ENCODE peak calls at places on chromosomes 12 and 14, in seven cellular contexts. One of them, this sample, is unnamed. For H3K36me3, the result is how much of the 10 kb centered on the place peaks cover.

GRCh38 chr12:90679674-90680073 is 275.3 kb downstream of the CCER1 start:
- DNase-seq in left ventricle myocardium inferior: no peak
- DNase-seq in body of pancreas: no peak
- DNase-seq in CD8-positive, alpha-beta T cell: no peak
- DNase-seq in OCI-LY7: no peak
- DNase-seq in gastrocnemius medialis: no peak
- DNase-seq in transverse colon: no peak
- DNase-seq in this sample: no peak

GRCh38 chr12:57085999-57086950 is 2.6 kb upstream of the NAB2 start:
- DNase-seq in left ventricle myocardium inferior: peak
- DNase-seq in body of pancreas: peak
- DNase-seq in CD8-positive, alpha-beta T cell: peak
- DNase-seq in OCI-LY7: peak
- DNase-seq in gastrocnemius medialis: no peak
- DNase-seq in transverse colon: peak
- DNase-seq in this sample: no peak

GRCh38 chr14:85622986-85623385 is 93.0 kb downstream of the FLRT2 start:
- DNase-seq in left ventricle myocardium inferior: no peak
- DNase-seq in body of pancreas: no peak
- DNase-seq in CD8-positive, alpha-beta T cell: no peak
- DNase-seq in OCI-LY7: no peak
- DNase-seq in gastrocnemius medialis: no peak
- DNase-seq in transverse colon: no peak
- DNase-seq in this sample: no peak

GRCh38 chr12:79566452-79566851 is 124.3 kb downstream of the PAWR start:
- DNase-seq in left ventricle myocardium inferior: no peak
- DNase-seq in body of pancreas: no peak
- DNase-seq in CD8-positive, alpha-beta T cell: no peak
- DNase-seq in OCI-LY7: peak
- DNase-seq in gastrocnemius medialis: no peak
- DNase-seq in transverse colon: no peak
- DNase-seq in this sample: no peak

GRCh38 chr12:12425616-12426015 is 68.7 kb downstream of the BORCS5 start:
- DNase-seq in left ventricle myocardium inferior: no peak
- DNase-seq in body of pancreas: no peak
- DNase-seq in CD8-positive, alpha-beta T cell: no peak
- DNase-seq in OCI-LY7: no peak
- DNase-seq in gastrocnemius medialis: no peak
- DNase-seq in transverse colon: no peak
- DNase-seq in this sample: no peak

GRCh38 chr12:2233034-2233433 is 180.2 kb downstream of the CACNA1C start:
- DNase-seq in left ventricle myocardium inferior: no peak
- DNase-seq in body of pancreas: no peak
- DNase-seq in CD8-positive, alpha-beta T cell: no peak
- DNase-seq in OCI-LY7: no peak
- DNase-seq in gastrocnemius medialis: no peak
- DNase-seq in transverse colon: no peak
- DNase-seq in this sample: no peak

GRCh38 chr12:108360487-108360886 is 21.4 kb upstream of the CMKLR1 start:
- DNase-seq in left ventricle myocardium inferior: no peak
- DNase-seq in body of pancreas: no peak
- DNase-seq in CD8-positive, alpha-beta T cell: no peak
- DNase-seq in OCI-LY7: no peak
- DNase-seq in gastrocnemius medialis: no peak
- DNase-seq in transverse colon: no peak
- DNase-seq in this sample: no peak

GRCh38 chr12:118125743-118126118 is 10.2 kb upstream of the PEBP1 start:
- DNase-seq in left ventricle myocardium inferior: no peak
- DNase-seq in body of pancreas: no peak
- DNase-seq in CD8-positive, alpha-beta T cell: no peak
- DNase-seq in OCI-LY7: no peak
- DNase-seq in gastrocnemius medialis: no peak
- DNase-seq in transverse colon: no peak
- DNase-seq in this sample: no peak

GRCh38 chr12:45415393-45415817 is 199.5 kb downstream of the ANO6 start:
- DNase-seq in left ventricle myocardium inferior: peak
- DNase-seq in body of pancreas: peak
- DNase-seq in CD8-positive, alpha-beta T cell: no peak
- DNase-seq in OCI-LY7: no peak
- DNase-seq in gastrocnemius medialis: peak
- DNase-seq in transverse colon: no peak
- DNase-seq in this sample: peak

GRCh38 chr12:90953956-90954421 is 987 bp downstream of the CCER1 start:
- DNase-seq in left ventricle myocardium inferior: no peak
- DNase-seq in body of pancreas: no peak
- DNase-seq in CD8-positive, alpha-beta T cell: no peak
- DNase-seq in OCI-LY7: peak
- DNase-seq in gastrocnemius medialis: no peak
- DNase-seq in transverse colon: no peak
- DNase-seq in this sample: no peak

GRCh38 chr14:22820731-22821130 is 5.5 kb upstream of the SLC7A7 start:
- DNase-seq in left ventricle myocardium inferior: no peak
- DNase-seq in body of pancreas: no peak
- DNase-seq in CD8-positive, alpha-beta T cell: no peak
- DNase-seq in OCI-LY7: no peak
- DNase-seq in gastrocnemius medialis: no peak
- DNase-seq in transverse colon: no peak
- DNase-seq in this sample: no peak

GRCh38 chr14:68589447-68590232 is 203.2 kb downstream of the ZFP36L1 start:
- DNase-seq in left ventricle myocardium inferior: peak
- DNase-seq in body of pancreas: no peak
- DNase-seq in CD8-positive, alpha-beta T cell: no peak
- DNase-seq in OCI-LY7: no peak
- DNase-seq in gastrocnemius medialis: no peak
- DNase-seq in transverse colon: peak
- DNase-seq in this sample: no peak

GRCh38 chr12:5294274-5294673 is 137.6 kb upstream of the NTF3 start:
- DNase-seq in left ventricle myocardium inferior: no peak
- DNase-seq in body of pancreas: no peak
- DNase-seq in CD8-positive, alpha-beta T cell: no peak
- DNase-seq in OCI-LY7: no peak
- DNase-seq in gastrocnemius medialis: no peak
- DNase-seq in transverse colon: no peak
- DNase-seq in this sample: no peak

GRCh38 chr14:54116972-54117371 is 160.3 kb upstream of the BMP4 start:
- DNase-seq in left ventricle myocardium inferior: no peak
- DNase-seq in body of pancreas: no peak
- DNase-seq in CD8-positive, alpha-beta T cell: no peak
- DNase-seq in OCI-LY7: no peak
- DNase-seq in gastrocnemius medialis: no peak
- DNase-seq in transverse colon: no peak
- DNase-seq in this sample: no peak

GRCh38 chr12:90510948-90511347 is 444.0 kb downstream of the CCER1 start:
- DNase-seq in left ventricle myocardium inferior: no peak
- DNase-seq in body of pancreas: no peak
- DNase-seq in CD8-positive, alpha-beta T cell: no peak
- DNase-seq in OCI-LY7: no peak
- DNase-seq in gastrocnemius medialis: no peak
- DNase-seq in transverse colon: no peak
- DNase-seq in this sample: no peak

GRCh38 chr14:62654641-62655040 is 390.6 kb downstream of the KCNH5 start:
- DNase-seq in left ventricle myocardium inferior: no peak
- DNase-seq in body of pancreas: no peak
- DNase-seq in CD8-positive, alpha-beta T cell: no peak
- DNase-seq in OCI-LY7: no peak
- DNase-seq in gastrocnemius medialis: no peak
- DNase-seq in transverse colon: no peak
- DNase-seq in this sample: no peak

GRCh38 chr12:19846561-19846960 is 407.3 kb downstream of the AEBP2 start:
- DNase-seq in left ventricle myocardium inferior: no peak
- DNase-seq in body of pancreas: no peak
- DNase-seq in CD8-positive, alpha-beta T cell: no peak
- DNase-seq in OCI-LY7: no peak
- DNase-seq in gastrocnemius medialis: no peak
- DNase-seq in transverse colon: no peak
- DNase-seq in this sample: no peak

GRCh38 chr12:82835217-82835616 is 148.5 kb downstream of the TMTC2 start:
- DNase-seq in left ventricle myocardium inferior: no peak
- DNase-seq in body of pancreas: no peak
- DNase-seq in CD8-positive, alpha-beta T cell: no peak
- DNase-seq in OCI-LY7: no peak
- DNase-seq in gastrocnemius medialis: no peak
- DNase-seq in transverse colon: no peak
- DNase-seq in this sample: no peak

GRCh38 chr12:39605996-39606395 is 13.6 kb downstream of the ABCD2 start:
- DNase-seq in left ventricle myocardium inferior: no peak
- DNase-seq in body of pancreas: no peak
- DNase-seq in CD8-positive, alpha-beta T cell: no peak
- DNase-seq in OCI-LY7: no peak
- DNase-seq in gastrocnemius medialis: no peak
- DNase-seq in transverse colon: no peak
- DNase-seq in this sample: no peak

GRCh38 chr12:127362121-127362520 is 904.8 kb upstream of the TMEM132C start:
- DNase-seq in left ventricle myocardium inferior: no peak
- DNase-seq in body of pancreas: no peak
- DNase-seq in CD8-positive, alpha-beta T cell: no peak
- DNase-seq in OCI-LY7: no peak
- DNase-seq in gastrocnemius medialis: no peak
- DNase-seq in transverse colon: no peak
- DNase-seq in this sample: no peak

GRCh38 chr12:127360580-127360979 is 906.4 kb upstream of the TMEM132C start:
- DNase-seq in left ventricle myocardium inferior: no peak
- DNase-seq in body of pancreas: no peak
- DNase-seq in CD8-positive, alpha-beta T cell: no peak
- DNase-seq in OCI-LY7: no peak
- DNase-seq in gastrocnemius medialis: no peak
- DNase-seq in transverse colon: no peak
- DNase-seq in this sample: no peak

DNA sequence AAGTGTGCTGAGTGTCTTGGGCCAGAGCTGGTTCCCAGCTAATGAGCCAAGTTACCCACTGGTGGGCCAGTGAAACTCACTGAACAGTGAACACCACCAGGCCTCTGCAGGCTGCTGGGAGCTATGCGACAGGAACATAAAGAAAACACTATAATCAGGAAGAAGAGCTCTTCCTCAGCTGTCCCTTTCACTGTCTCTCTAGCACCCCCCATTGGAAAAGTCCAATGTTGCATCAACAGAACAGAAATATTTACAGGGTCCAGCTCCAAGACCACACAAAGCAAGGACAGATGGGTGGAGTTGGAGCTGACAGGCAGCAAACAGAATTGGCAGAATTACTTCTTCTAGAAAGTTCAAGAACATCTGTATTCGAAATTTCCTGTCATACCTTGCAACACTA is 903.6 kb upstream of the TMEM132C start:
- DNase-seq in left ventricle myocardium inferior: no peak
- DNase-seq in body of pancreas: no peak
- DNase-seq in CD8-positive, alpha-beta T cell: no peak
- DNase-seq in OCI-LY7: no peak
- DNase-seq in gastrocnemius medialis: no peak
- DNase-seq in transverse colon: no peak
- DNase-seq in this sample: no peak
- TF ChIP-seq CTCF in left ventricle myocardium inferior: no peak
- TF ChIP-seq CTCF in body of pancreas: no peak
- TF ChIP-seq CTCF in CD8-positive, alpha-beta T cell: no peak
- TF ChIP-seq CTCF in OCI-LY7: peak
- TF ChIP-seq CTCF in gastrocnemius medialis: no peak
- TF ChIP-seq CTCF in transverse colon: no peak
- TF ChIP-seq CTCF in this sample: no peak

GRCh38 chr12:43357141-43357540 is 194.9 kb downstream of the ADAMTS20 start:
- DNase-seq in left ventricle myocardium inferior: no peak
- DNase-seq in body of pancreas: no peak
- DNase-seq in CD8-positive, alpha-beta T cell: no peak
- DNase-seq in OCI-LY7: no peak
- DNase-seq in gastrocnemius medialis: no peak
- DNase-seq in transverse colon: no peak
- DNase-seq in this sample: no peak
- H3K4me3 ChIP-seq in left ventricle myocardium inferior: no peak
- H3K4me3 ChIP-seq in body of pancreas: no peak
- H3K4me3 ChIP-seq in CD8-positive, alpha-beta T cell: no peak
- H3K4me3 ChIP-seq in OCI-LY7: no peak
- H3K4me3 ChIP-seq in gastrocnemius medialis: no peak
- H3K4me3 ChIP-seq in transverse colon: no peak
- H3K4me3 ChIP-seq in this sample: no peak

GRCh38 chr12:131914179-131914702 is 14.8 kb upstream of the PUS1 start:
- DNase-seq in left ventricle myocardium inferior: no peak
- DNase-seq in body of pancreas: no peak
- DNase-seq in CD8-positive, alpha-beta T cell: no peak
- DNase-seq in OCI-LY7: no peak
- DNase-seq in gastrocnemius medialis: no peak
- DNase-seq in transverse colon: no peak
- DNase-seq in this sample: no peak

GRCh38 chr12:131911851-131912525 is 17.1 kb upstream of the PUS1 start:
- DNase-seq in left ventricle myocardium inferior: no peak
- DNase-seq in body of pancreas: no peak
- DNase-seq in CD8-positive, alpha-beta T cell: no peak
- DNase-seq in OCI-LY7: no peak
- DNase-seq in gastrocnemius medialis: no peak
- DNase-seq in transverse colon: no peak
- DNase-seq in this sample: no peak

GRCh38 chr12:131913666-131914065 is 15.4 kb upstream of the PUS1 start:
- DNase-seq in left ventricle myocardium inferior: no peak
- DNase-seq in body of pancreas: no peak
- DNase-seq in CD8-positive, alpha-beta T cell: no peak
- DNase-seq in OCI-LY7: no peak
- DNase-seq in gastrocnemius medialis: no peak
- DNase-seq in transverse colon: no peak
- DNase-seq in this sample: no peak

GRCh38 chr12:131911251-131911650 is 16.8 kb downstream of the ULK1 start:
- DNase-seq in left ventricle myocardium inferior: no peak
- DNase-seq in body of pancreas: no peak
- DNase-seq in CD8-positive, alpha-beta T cell: no peak
- DNase-seq in OCI-LY7: no peak
- DNase-seq in gastrocnemius medialis: no peak
- DNase-seq in transverse colon: no peak
- DNase-seq in this sample: no peak

GRCh38 chr12:131912526-131913274 is 16.4 kb upstream of the PUS1 start:
- DNase-seq in left ventricle myocardium inferior: peak
- DNase-seq in body of pancreas: peak
- DNase-seq in CD8-positive, alpha-beta T cell: no peak
- DNase-seq in OCI-LY7: no peak
- DNase-seq in gastrocnemius medialis: no peak
- DNase-seq in transverse colon: peak
- DNase-seq in this sample: peak
- H3K36me3 ChIP-seq in left ventricle myocardium inferior: half or more
- H3K36me3 ChIP-seq in body of pancreas: under half
- H3K36me3 ChIP-seq in CD8-positive, alpha-beta T cell: under half
- H3K36me3 ChIP-seq in OCI-LY7: under half
- H3K36me3 ChIP-seq in gastrocnemius medialis: half or more
- H3K36me3 ChIP-seq in transverse colon: under half
- H3K36me3 ChIP-seq in this sample: half or more

GRCh38 chr12:7387289-7387688 is 56.7 kb downstream of the CD163L1 start:
- DNase-seq in left ventricle myocardium inferior: no peak
- DNase-seq in body of pancreas: no peak
- DNase-seq in CD8-positive, alpha-beta T cell: no peak
- DNase-seq in OCI-LY7: no peak
- DNase-seq in gastrocnemius medialis: no peak
- DNase-seq in transverse colon: no peak
- DNase-seq in this sample: no peak
- TF ChIP-seq CTCF in left ventricle myocardium inferior: no peak
- TF ChIP-seq CTCF in body of pancreas: no peak
- TF ChIP-seq CTCF in CD8-positive, alpha-beta T cell: no peak
- TF ChIP-seq CTCF in OCI-LY7: no peak
- TF ChIP-seq CTCF in gastrocnemius medialis: no peak
- TF ChIP-seq CTCF in transverse colon: no peak
- TF ChIP-seq CTCF in this sample: no peak

This sample was measured in right atrium auricular region.